ENCODE peak calls at places on chromosomes 7 and 10, in six cellular contexts. N, M, L, D, Y and I are unnamed samples.

GRCh38 chr7:17301491-17302101 is 3.1 kb downstream of the AHR start:
- DNase-seq in N (no peak), M (peak), L (no peak), D (peak), Y (peak), I (peak)

GRCh38 chr10:77357185-77357584 is 280.4 kb downstream of the KCNMA1 start:
- DNase-seq in N (no peak), M (no peak), L (no peak), D (no peak), Y (no peak), I (no peak)

GRCh38 chr7:34309584-34309983 is 348.4 kb upstream of the NPSR1 start:
- DNase-seq in N (no peak), M (no peak), L (no peak), D (no peak), Y (no peak), I (no peak)

GRCh38 chr7:105133986-105134655 is 120.1 kb downstream of the KMT2E start:
- DNase-seq in N (no peak), M (no peak), L (no peak), D (no peak), Y (no peak), I (no peak)

GRCh38 chr7:23833405-23833804 is 123.4 kb downstream of the STK31 start:
- DNase-seq in N (no peak), M (no peak), L (no peak), D (no peak), Y (no peak), I (no peak)

GRCh38 chr10:118701529-118702323 is 53.0 kb downstream of the CACUL1 start:
- DNase-seq in N (peak), M (no peak), L (no peak), D (peak), Y (peak), I (no peak)

GRCh38 chr10:109928393-109928792 is 5.1 kb upstream of the XPNPEP1 start:
- DNase-seq in N (no peak), M (no peak), L (no peak), D (no peak), Y (no peak), I (no peak)

GRCh38 chr7:159051916-159052315 is 92.8 kb downstream of the VIPR2 start:
- DNase-seq in N (no peak), M (no peak), L (no peak), D (no peak), Y (no peak), I (no peak)

GRCh38 chr10:100303724-100304319 is 17.3 kb upstream of the BLOC1S2 start:
- DNase-seq in N (peak), M (peak), L (no peak), D (peak), Y (peak), I (no peak)

GRCh38 chr7:18361756-18362155 is 133.8 kb upstream of the HDAC9 start:
- DNase-seq in N (peak), M (no peak), L (no peak), D (no peak), Y (no peak), I (no peak)

GRCh38 chr10:71912431-71912830 is 51.8 kb upstream of the CHST3 start:
- DNase-seq in N (peak), M (no peak), L (no peak), D (peak), Y (no peak), I (no peak)

DNA sequence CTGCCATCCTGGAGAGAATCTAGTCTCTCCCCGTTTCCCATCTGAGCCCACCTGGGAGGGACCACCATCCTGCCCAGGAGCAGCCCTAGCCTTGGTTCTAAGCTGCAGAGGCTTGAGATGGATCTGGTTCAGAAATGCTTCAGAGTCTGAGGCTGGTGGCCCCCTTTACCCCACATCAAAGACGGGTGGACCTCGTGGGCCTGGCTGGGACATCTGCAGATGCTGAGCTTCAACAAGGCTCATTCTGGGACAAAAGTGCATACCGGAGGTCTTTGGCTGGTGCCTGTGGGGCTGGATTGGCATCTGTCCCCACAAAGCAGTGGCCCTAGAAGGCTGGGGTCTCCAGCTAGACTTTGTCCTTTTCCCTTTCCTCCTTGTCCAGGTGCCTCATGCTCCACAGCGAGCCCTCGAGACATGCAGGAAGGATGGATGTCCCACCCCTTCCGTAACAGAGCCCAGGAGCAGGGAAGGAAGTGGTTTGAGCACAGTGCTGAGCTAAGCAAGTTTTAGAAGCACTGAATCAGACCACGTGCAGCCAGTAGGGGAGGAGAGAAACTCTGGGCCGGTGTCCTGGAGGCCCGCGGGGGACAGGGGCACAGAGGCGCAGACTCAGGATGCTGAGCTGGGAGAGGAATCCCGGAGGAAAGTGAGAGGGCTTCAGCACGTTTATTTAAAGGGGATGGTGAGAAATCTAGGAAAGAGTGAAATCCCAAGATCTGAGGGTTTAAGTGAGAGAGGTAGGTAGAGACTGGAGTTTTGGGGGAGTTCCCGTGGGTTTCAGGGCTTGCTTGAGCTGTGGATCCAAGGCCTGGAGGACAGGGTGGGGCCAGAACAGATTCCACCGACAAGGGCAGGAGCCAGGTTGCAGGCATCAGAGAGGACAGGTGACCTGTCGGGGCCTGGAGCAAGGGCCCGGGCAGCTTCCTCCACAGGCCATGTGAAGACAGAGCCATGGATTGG is 4.6 kb upstream of the IRF5 start:
- DNase-seq in N (no peak), M (no peak), L (no peak), D (no peak), Y (no peak), I (peak)
- H3K4me3 ChIP-seq in N (no peak), M (no peak), L (no peak), D (no peak), Y (no peak), I (no peak)

GRCh38 chr7:100632951-100633717 is 8.2 kb downstream of the TFR2 start:
- DNase-seq in N (peak), M (no peak), L (no peak), D (peak), Y (peak), I (peak)
- H3K4me3 ChIP-seq in N (peak), M (no peak), L (peak), D (peak), Y (peak), I (peak)

DNA sequence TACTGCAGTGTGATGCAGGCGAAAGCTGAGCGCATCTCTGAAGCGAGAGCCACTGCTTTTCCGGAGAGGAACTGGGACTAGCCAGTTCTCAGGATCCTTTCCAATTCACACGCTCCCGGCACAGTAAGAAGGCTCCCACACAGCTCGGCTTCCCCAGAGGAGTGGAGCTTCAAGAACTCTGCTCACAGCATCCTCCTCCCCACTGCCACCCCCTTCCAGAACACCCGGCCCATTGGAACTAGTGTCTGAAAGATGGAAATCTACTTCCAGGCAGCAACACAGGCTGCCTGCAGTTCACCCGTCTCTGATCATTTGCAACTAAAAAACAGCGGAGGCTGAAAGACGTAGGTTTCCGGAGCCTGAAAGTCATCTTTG is at the start of gene DGKB:
- DNase-seq in N (peak), M (peak), L (peak), D (peak), Y (no peak), I (peak)
- H3K4me3 ChIP-seq in N (peak), M (peak), L (peak), D (no peak), Y (no peak), I (peak)

DNA sequence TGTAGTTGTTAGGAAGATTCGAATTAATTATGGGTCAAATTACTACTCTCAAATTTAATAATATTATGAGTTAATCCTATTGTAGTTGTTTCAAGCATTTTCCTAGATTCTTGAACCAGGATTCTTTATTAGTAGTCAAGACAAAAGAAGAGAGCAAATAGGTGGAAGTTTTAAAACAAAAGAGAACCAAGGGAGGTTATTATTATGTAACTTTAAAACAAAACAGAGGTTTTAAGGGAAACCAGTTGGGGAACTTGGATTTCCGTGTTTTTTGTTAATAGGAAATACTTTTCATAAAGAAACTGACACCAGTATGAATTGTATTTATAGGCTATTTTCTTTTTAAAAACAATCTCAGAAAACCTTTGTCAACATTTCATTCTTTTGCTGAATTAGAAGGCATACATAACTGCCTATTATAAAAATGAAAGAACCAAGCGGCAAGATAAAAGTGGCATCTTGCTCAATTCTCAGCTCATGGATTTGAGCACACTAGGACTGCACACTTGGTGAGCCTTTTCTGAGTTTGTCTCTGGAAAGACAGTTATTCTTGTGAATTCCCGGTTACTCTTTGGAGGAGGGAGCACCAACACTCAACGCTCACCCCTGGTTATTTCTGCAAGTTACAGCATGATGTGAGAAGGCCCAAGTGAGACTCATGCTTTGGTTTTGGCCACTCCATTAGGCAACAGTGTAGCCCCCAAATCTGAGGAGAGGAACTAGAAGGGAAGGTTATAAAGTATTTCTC is 183.7 kb downstream of the WNT2 start:
- DNase-seq in N (no peak), M (no peak), L (no peak), D (no peak), Y (no peak), I (no peak)
- H3K4me3 ChIP-seq in N (no peak), M (no peak), L (no peak), D (no peak), Y (no peak), I (no peak)

DNA sequence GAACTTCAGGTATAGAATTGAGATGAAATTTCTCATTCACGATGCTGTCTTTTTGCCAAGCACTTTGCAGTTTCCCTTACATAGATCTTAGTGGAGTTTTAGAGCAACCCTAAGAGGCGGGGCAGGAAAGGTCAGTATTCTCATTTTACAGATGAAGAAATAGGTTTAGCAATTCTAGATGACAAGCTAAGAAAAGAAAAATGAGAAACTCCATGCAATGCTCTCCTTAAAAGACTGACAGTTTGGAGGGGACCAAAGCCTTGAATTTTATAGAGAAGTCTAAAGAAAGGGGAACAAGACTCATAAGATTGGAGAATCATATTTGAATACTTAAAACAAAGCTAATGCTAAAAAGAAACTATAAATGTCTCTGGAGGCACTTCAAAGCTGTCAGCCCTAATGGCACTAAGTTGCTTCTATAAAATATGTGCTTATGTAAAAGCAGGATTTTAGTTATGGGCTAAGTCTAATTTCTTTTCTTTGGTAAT is 19.6 kb downstream of the CEP55 start:
- DNase-seq in N (no peak), M (no peak), L (no peak), D (no peak), Y (no peak), I (no peak)
- H3K4me3 ChIP-seq in N (no peak), M (no peak), L (no peak), D (no peak), Y (no peak), I (no peak)

DNA sequence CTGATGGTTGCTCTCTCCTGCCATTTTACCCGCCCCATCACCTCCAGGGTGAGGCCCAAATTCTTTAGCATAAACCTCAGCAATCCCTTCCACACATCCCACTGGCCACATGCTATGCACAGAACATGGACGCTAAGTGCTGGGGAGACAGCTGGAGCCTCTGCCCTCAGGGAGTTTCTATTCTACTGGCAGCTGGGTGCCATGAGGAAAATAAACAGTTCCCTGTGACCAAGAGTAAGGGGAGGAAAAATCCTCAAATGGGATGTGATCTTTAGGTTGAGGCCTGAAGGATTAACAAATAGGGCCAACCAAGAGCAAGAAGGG is 1.2 kb downstream of the PARP12 start:
- DNase-seq in N (no peak), M (peak), L (no peak), D (no peak), Y (peak), I (no peak)
- H3K4me3 ChIP-seq in N (no peak), M (no peak), L (no peak), D (no peak), Y (peak), I (peak)

GRCh38 chr7:148334959-148335577 is 255.5 kb upstream of the C7orf33 start:
- DNase-seq in N (peak), M (no peak), L (peak), D (no peak), Y (no peak), I (no peak)
- H3K4me3 ChIP-seq in N (no peak), M (no peak), L (no peak), D (no peak), Y (no peak), I (no peak)

GRCh38 chr10:29946953-29947700 is 112.3 kb downstream of the JCAD start:
- DNase-seq in N (peak), M (peak), L (no peak), D (peak), Y (no peak), I (peak)

GRCh38 chr10:29949411-29950011 is 109.9 kb downstream of the JCAD start:
- DNase-seq in N (no peak), M (peak), L (no peak), D (peak), Y (no peak), I (no peak)

GRCh38 chr10:29947701-29948060 is 111.7 kb downstream of the JCAD start:
- DNase-seq in N (peak), M (no peak), L (no peak), D (no peak), Y (no peak), I (no peak)

GRCh38 chr10:29950391-29950790 is 109.0 kb downstream of the JCAD start:
- DNase-seq in N (no peak), M (no peak), L (no peak), D (no peak), Y (no peak), I (no peak)

DNA sequence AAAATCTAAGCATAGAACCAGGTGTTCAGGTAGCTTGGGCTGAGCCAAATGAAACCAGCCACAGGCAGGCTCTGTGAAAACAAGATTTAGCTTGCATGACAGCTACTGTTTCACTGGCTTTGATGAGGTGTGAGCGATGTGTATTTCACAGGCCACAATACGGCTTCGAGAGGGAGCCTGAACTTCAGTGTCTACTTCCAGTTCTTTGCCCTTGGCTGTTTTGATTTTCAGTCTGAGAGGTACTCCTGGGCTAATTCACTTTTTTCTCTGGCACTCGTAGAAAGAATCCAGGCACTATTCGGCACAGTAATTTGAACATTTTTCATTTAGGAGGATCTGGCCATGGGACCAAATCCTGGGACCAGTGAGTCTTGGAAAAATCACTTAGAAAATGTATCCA is 110.4 kb downstream of the JCAD start:
- DNase-seq in N (no peak), M (no peak), L (no peak), D (no peak), Y (no peak), I (no peak)
- H3K4me3 ChIP-seq in N (no peak), M (no peak), L (no peak), D (no peak), Y (no peak), I (no peak)

GRCh38 chr10:27838291-27838690 is 92.7 kb upstream of the MKX start:
- DNase-seq in N (no peak), M (no peak), L (no peak), D (no peak), Y (no peak), I (no peak)

DNA sequence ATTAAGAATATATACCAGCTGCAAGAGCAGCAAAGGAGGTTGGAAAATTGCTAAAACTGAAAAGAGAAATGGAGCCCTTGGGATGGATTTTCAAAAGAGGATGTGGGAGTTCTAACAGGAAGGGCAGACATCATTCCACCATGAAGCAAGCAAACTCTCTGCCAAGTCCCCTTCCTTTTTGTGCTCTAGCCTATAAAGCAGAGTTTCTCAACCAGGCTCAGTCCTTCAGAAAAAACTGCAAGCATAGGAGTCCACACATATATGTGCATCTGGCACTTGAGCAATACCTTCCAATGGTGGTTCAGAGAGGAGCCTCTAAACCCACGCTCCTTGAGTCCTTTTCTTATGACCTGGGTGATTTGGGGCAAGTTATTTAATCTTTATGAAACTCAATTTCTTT is 98.6 kb upstream of the MKX start:
- DNase-seq in N (no peak), M (no peak), L (no peak), D (no peak), Y (peak), I (no peak)
- H3K4me3 ChIP-seq in N (no peak), M (no peak), L (no peak), D (no peak), Y (no peak), I (no peak)

GRCh38 chr10:101775273-101776131 is at the start of gene FGF8:
- DNase-seq in N (no peak), M (no peak), L (no peak), D (no peak), Y (no peak), I (peak)
- H3K4me3 ChIP-seq in N (peak), M (peak), L (peak), D (peak), Y (no peak), I (no peak)